ENCODE peak calls at places on chromosomes 6 and 20, in five cellular contexts. V is neuronal stem cell, C is H9, Z is IMR-90, I is mesendoderm. H is an unnamed sample.

GRCh38 chr6:87968435-87969278 is 79.0 kb upstream of the SPACA1 start:
- DNase-seq in V (no peak), C (peak), Z (no peak), I (peak), H (peak)

GRCh38 chr6:88958842-88959241 is 4.6 kb downstream of the RNGTT start:
- DNase-seq in V (no peak), C (no peak), Z (no peak), I (no peak), H (no peak)

GRCh38 chr6:31794866-31795615 is 511 bp downstream of the VARS1 start:
- DNase-seq in V (peak), C (no peak), Z (no peak), I (peak), H (peak)

GRCh38 chr6:89162047-89162371 is 16.2 kb downstream of the PM20D2 start:
- DNase-seq in V (no peak), C (no peak), Z (no peak), I (no peak), H (no peak)

GRCh38 chr6:33407132-33407718 is 3.6 kb upstream of the PHF1 start:
- DNase-seq in V (no peak), C (no peak), Z (peak), I (no peak), H (peak)

GRCh38 chr6:85250586-85251216 is 199.2 kb upstream of the NT5E start:
- DNase-seq in V (no peak), C (no peak), Z (no peak), I (no peak), H (no peak)

GRCh38 chr6:37668251-37668650 is 29.4 kb downstream of the MDGA1 start:
- DNase-seq in V (no peak), C (no peak), Z (no peak), I (no peak), H (no peak)

GRCh38 chr20:818001-818664 is 15.4 kb upstream of the FAM110A start:
- DNase-seq in V (no peak), C (no peak), Z (no peak), I (no peak), H (peak)

GRCh38 chr20:42003380-42003779 is 385.2 kb upstream of the CHD6 start:
- DNase-seq in V (no peak), C (no peak), Z (no peak), I (no peak), H (no peak)

GRCh38 chr20:48986899-48987298 is 59.2 kb upstream of the CSE1L start:
- DNase-seq in V (no peak), C (no peak), Z (no peak), I (no peak), H (peak)

GRCh38 chr20:21102252-21102609 is 3.9 kb downstream of the LINC00237 start:
- DNase-seq in V (no peak), C (peak), Z (no peak), I (peak), H (no peak)

GRCh38 chr6:23140879-23141278 is 571.5 kb downstream of the HDGFL1 start:
- DNase-seq in V (no peak), C (no peak), Z (peak), I (no peak), H (no peak)

GRCh38 chr20:24658920-24659660 is 189.7 kb downstream of the SYNDIG1 start:
- DNase-seq in V (no peak), C (no peak), Z (no peak), I (no peak), H (no peak)

GRCh38 chr6:2531426-2532208 is 219.1 kb downstream of the MYLK4 start:
- DNase-seq in V (no peak), C (no peak), Z (peak), I (no peak), H (no peak)

GRCh38 chr6:15924893-15925292 is 204.0 kb upstream of the MYLIP start:
- DNase-seq in V (no peak), C (no peak), Z (no peak), I (no peak), H (no peak)

GRCh38 chr20:19735446-19735845 is 22.6 kb upstream of the RIN2 start:
- DNase-seq in V (no peak), C (peak), Z (peak), I (peak), H (peak)

GRCh38 chr6:142014515-142014914 is 118.2 kb upstream of the GJE1 start:
- DNase-seq in V (no peak), C (no peak), Z (peak), I (no peak), H (peak)
- H2BK5ac ChIP-seq in V (no peak), C (no peak), Z (peak), I (peak), H (no peak)

DNA sequence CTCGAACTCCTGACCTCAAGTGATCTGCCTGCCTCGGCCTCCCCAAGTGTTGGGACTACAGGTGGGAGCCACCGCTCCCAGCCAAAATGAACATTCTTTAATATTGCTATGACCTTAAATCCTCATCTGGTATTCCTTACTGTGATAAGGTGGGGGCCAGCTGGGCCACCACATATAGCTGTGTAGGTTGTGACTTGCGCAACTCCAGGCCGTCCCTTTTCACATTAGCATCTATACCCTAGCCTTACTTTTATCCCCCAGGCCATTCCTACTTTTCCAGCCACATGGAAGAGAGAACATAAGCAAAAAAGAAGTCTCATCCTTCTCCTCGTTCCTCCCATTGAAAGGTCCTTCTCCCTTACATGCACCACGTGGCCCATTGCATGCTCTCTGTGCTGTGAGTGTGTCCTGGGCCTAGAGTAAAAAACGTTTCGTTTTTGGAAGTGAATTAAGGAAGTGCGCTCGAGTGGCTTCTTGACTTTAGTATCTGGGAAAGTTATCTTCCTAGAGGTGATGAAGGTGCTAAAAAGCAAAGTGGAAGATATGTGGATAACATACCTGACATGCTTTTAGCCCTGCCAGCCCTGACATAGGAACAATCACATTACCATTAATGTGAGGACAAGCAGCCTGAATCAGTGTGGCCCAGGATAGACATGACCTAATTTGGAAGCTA is 56.8 kb upstream of the KIF13A start:
- DNase-seq in V (no peak), C (no peak), Z (no peak), I (peak), H (peak)
- H2BK5ac ChIP-seq in V (no peak), C (no peak), Z (no peak), I (no peak), H (peak)

GRCh38 chr6:109503327-109504224 is 20.6 kb upstream of the ZBTB24 start:
- DNase-seq in V (no peak), C (no peak), Z (no peak), I (no peak), H (peak)
- H2BK5ac ChIP-seq in V (no peak), C (no peak), Z (no peak), I (no peak), H (no peak)

GRCh38 chr6:35679399-35679798 is 9.3 kb downstream of the FKBP5 start:
- DNase-seq in V (no peak), C (no peak), Z (no peak), I (no peak), H (no peak)

GRCh38 chr6:35678814-35679213 is 9.9 kb downstream of the FKBP5 start:
- DNase-seq in V (no peak), C (no peak), Z (no peak), I (no peak), H (no peak)

GRCh38 chr6:35678021-35678654 is 10.6 kb downstream of the FKBP5 start:
- DNase-seq in V (no peak), C (no peak), Z (peak), I (no peak), H (no peak)

GRCh38 chr6:35675871-35676459 is 12.8 kb downstream of the FKBP5 start:
- DNase-seq in V (no peak), C (no peak), Z (no peak), I (no peak), H (no peak)

GRCh38 chr6:35677456-35677855 is 11.3 kb downstream of the FKBP5 start:
- DNase-seq in V (no peak), C (no peak), Z (no peak), I (no peak), H (no peak)
- H2BK5ac ChIP-seq in V (no peak), C (no peak), Z (peak), I (no peak), H (no peak)

DNA sequence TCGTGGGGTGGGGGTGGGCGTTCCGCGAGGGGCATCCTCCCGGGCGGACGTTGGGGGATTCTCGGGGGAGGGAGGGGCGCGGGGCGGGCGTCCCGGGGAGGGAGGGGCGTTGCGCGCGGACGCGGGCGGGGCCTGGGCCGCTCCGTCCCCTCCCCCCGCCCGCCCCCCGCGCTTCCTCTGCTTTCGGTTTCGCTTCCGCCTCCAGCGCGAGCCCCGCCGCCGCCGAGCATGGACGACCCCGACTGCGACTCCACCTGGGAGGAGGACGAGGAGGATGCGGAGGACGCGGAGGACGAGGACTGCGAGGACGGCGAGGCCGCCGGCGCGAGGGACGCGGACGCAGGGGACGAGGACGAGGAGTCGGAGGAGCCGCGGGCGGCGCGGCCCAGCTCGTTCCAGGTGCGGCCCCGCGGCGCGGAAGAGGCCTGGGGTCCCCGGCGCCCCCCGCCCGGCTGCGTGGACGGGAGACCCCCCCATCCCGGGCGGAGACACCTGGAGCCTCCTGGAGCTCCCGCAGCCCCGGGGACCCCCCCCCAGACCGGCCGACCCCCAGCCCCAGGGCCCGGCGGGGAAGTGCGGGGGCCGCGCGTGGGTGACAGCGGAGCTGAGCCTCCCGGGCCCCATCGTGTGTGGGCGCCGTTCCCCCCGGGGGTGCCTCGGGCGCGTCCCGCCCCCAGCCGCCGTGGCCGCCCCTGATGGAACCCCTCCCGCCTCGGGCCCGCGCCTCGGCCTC is at the start of gene OGFR:
- DNase-seq in V (no peak), C (peak), Z (peak), I (peak), H (no peak)
- H2BK5ac ChIP-seq in V (peak), C (no peak), Z (peak), I (no peak), H (peak)

H was measured in trophoblast cell.